ENCODE peak calls at places on chromosomes 6 and 20, in nine cellular contexts. K is sigmoid colon; W is BJ; J is AG08395; R is anterior cingulate cortex; A is progenitor cell of endocrine pancreas; F is hepatocyte; B is naive B cell; G is activated CD4-positive, alpha-beta T cell treated with anti-CD3 and anti-CD28 coated beads, Interleukin-2, amount 50 U/mL, for 1 hour. D is an unnamed sample.

GRCh38 chr6:26199057-26199772 is 112.0 kb downstream of the HFE start:
- DNase-seq in K (peak), W (peak), J (peak), R (peak), A (no peak), F (peak), B (peak), G (no peak), D (peak)

GRCh38 chr20:40689100-40689942 is at the start of gene MAFB:
- DNase-seq in K (peak), W (peak), J (peak), R (peak), A (peak), F (peak), B (no peak), G (no peak), D (peak)

GRCh38 chr6:25992413-25993037 is 29.9 kb downstream of the TRIM38 start:
- DNase-seq in K (peak), W (peak), J (peak), R (peak), A (peak), F (peak), B (peak), G (peak), D (peak)

GRCh38 chr6:79750806-79751205 is 119.7 kb downstream of the SH3BGRL2 start:
- DNase-seq in K (no peak), W (no peak), J (no peak), R (no peak), A (no peak), F (no peak), B (no peak), G (no peak), D (no peak)

GRCh38 chr20:11376998-11377397 is 540.7 kb upstream of the BTBD3 start:
- DNase-seq in K (no peak), W (no peak), J (no peak), R (no peak), A (no peak), F (no peak), B (no peak), G (no peak), D (no peak)

GRCh38 chr6:36873612-36874011 is 991 bp downstream of the PPIL1 start:
- DNase-seq in K (no peak), W (no peak), J (no peak), R (no peak), A (no peak), F (no peak), B (no peak), G (no peak), D (no peak)

GRCh38 chr6:108669673-108670072 is 109.0 kb downstream of the FOXO3 start:
- DNase-seq in K (no peak), W (no peak), J (no peak), R (no peak), A (no peak), F (no peak), B (no peak), G (no peak), D (no peak)

GRCh38 chr6:36621371-36621855 is 27.3 kb downstream of the SRSF3 start:
- DNase-seq in K (peak), W (no peak), J (no peak), R (no peak), A (no peak), F (no peak), B (no peak), G (no peak), D (no peak)

GRCh38 chr6:108321253-108321740 is 26.4 kb downstream of the AFG1L start:
- DNase-seq in K (no peak), W (no peak), J (no peak), R (no peak), A (no peak), F (no peak), B (no peak), G (no peak), D (no peak)

GRCh38 chr20:59483481-59483880 is 120.9 kb upstream of the PHACTR3 start:
- DNase-seq in K (no peak), W (no peak), J (no peak), R (no peak), A (no peak), F (no peak), B (no peak), G (no peak), D (no peak)

GRCh38 chr20:21019831-21020655 is 86.1 kb downstream of the LINC00237 start:
- DNase-seq in K (no peak), W (no peak), J (no peak), R (no peak), A (no peak), F (no peak), B (no peak), G (no peak), D (no peak)

GRCh38 chr6:170393807-170394399 is 87.3 kb downstream of the FAM120B start:
- DNase-seq in K (no peak), W (no peak), J (no peak), R (no peak), A (no peak), F (no peak), B (no peak), G (no peak), D (no peak)

GRCh38 chr6:170152989-170153388 is 137.9 kb downstream of the DLL1 start:
- DNase-seq in K (no peak), W (no peak), J (no peak), R (peak), A (no peak), F (peak), B (no peak), G (no peak), D (peak)

GRCh38 chr6:2794171-2794730 is 29.1 kb downstream of the WRNIP1 start:
- DNase-seq in K (no peak), W (no peak), J (no peak), R (no peak), A (no peak), F (no peak), B (no peak), G (no peak), D (peak)

GRCh38 chr6:152110878-152111820 is 303.7 kb downstream of the ESR1 start:
- DNase-seq in K (no peak), W (peak), J (peak), R (no peak), A (no peak), F (no peak), B (no peak), G (no peak), D (no peak)

GRCh38 chr6:137414599-137414998 is 79.6 kb downstream of the OLIG3 start:
- DNase-seq in K (no peak), W (no peak), J (no peak), R (no peak), A (no peak), F (no peak), B (no peak), G (no peak), D (no peak)

GRCh38 chr20:59566631-59567524 is 37.5 kb upstream of the PHACTR3 start:
- DNase-seq in K (no peak), W (no peak), J (no peak), R (no peak), A (no peak), F (no peak), B (no peak), G (no peak), D (no peak)